ENCODE peak calls at places on chromosomes 12 and 14, in ten cellular contexts. E is GM06990, W is cardiac muscle cell, B is thoracic aorta, T is left lung, Z is Caco-2, V is heart left ventricle, X is psoas muscle, Q is heart right ventricle, S is pancreas. P is an unnamed sample.

GRCh38 chr12:68240079-68240478 is 13.3 kb downstream of the IL22 start:
- DNase-seq in W (peak; percentile 82), S (no peak), X (no peak), B (no peak), E (no peak), Q (no peak), T (no peak), Z (no peak), V (no peak), P (no peak)

GRCh38 chr12:94186461-94187237 is 38.3 kb downstream of the PLXNC1 start:
- DNase-seq in B (peak; percentile 4), W (peak; percentile 78), T (peak; percentile 69), Z (peak; percentile 20), V (no peak), Q (no peak), S (no peak), X (peak; percentile 74), E (no peak), P (no peak)

GRCh38 chr14:68774771-68775613 is 17.9 kb downstream of the ZFP36L1 start:
- DNase-seq in E (no peak), S (peak; percentile 12), V (no peak), X (peak; percentile 34), T (no peak), W (no peak), Z (no peak), Q (no peak), B (no peak), P (no peak)

GRCh38 chr12:117342682-117343081 is 18.7 kb downstream of the NOS1 start:
- DNase-seq in B (no peak), S (no peak), E (no peak), V (no peak), W (no peak), T (no peak), X (no peak), Z (no peak), Q (no peak), P (no peak)

GRCh38 chr14:95157987-95158712 is 821 bp upstream of the DICER1 start:
- DNase-seq in Z (peak; percentile 33), E (no peak), T (no peak), X (peak; percentile 56), V (no peak), B (no peak), S (no peak), W (no peak), Q (no peak), P (no peak)

GRCh38 chr14:32635103-32635719 is 303.5 kb upstream of the NPAS3 start:
- DNase-seq in T (no peak), E (no peak), S (no peak), B (no peak), W (peak; percentile 64), Q (no peak), V (no peak), X (no peak), Z (no peak), P (no peak)

GRCh38 chr12:13173012-13173441 is 23.5 kb upstream of the EMP1 start:
- DNase-seq in Z (no peak), S (no peak), B (no peak), T (no peak), E (no peak), W (peak; percentile 68), Q (peak; percentile 35), X (no peak), V (no peak), P (no peak)

GRCh38 chr12:126362964-126363363 is 1297.7 kb downstream of the AACS start:
- DNase-seq in X (no peak), Z (no peak), Q (no peak), V (no peak), B (no peak), S (no peak), E (no peak), T (no peak), W (no peak), P (no peak)

GRCh38 chr12:42508913-42509312 is 80.6 kb downstream of the PRICKLE1 start:
- DNase-seq in E (no peak), T (no peak), V (no peak), Z (no peak), B (no peak), X (no peak), S (no peak), Q (no peak), W (no peak), P (no peak)

GRCh38 chr12:122886851-122887816 is 8.8 kb downstream of the VPS37B start:
- DNase-seq in S (no peak), Z (no peak), T (no peak), E (peak; percentile 73), B (no peak), Q (no peak), X (no peak), V (no peak), W (peak; percentile 35), P (no peak)

GRCh38 chr14:99156026-99156425 is 116.0 kb downstream of the BCL11B start:
- DNase-seq in T (no peak), Z (no peak), W (no peak), V (no peak), S (no peak), E (no peak), Q (no peak), X (no peak), B (no peak), P (no peak)

GRCh38 chr14:54881235-54881760 is 21.3 kb downstream of the GCH1 start:
- DNase-seq in W (peak; percentile 82), S (no peak), Z (no peak), V (no peak), Q (no peak), B (no peak), E (peak; percentile 67), X (no peak), T (no peak), P (no peak)

GRCh38 chr12:106144847-106145246 is 6.1 kb upstream of the NUAK1 start:
- DNase-seq in S (no peak), Q (no peak), E (no peak), X (no peak), V (no peak), T (no peak), W (no peak), B (no peak), Z (no peak), P (no peak)

DNA sequence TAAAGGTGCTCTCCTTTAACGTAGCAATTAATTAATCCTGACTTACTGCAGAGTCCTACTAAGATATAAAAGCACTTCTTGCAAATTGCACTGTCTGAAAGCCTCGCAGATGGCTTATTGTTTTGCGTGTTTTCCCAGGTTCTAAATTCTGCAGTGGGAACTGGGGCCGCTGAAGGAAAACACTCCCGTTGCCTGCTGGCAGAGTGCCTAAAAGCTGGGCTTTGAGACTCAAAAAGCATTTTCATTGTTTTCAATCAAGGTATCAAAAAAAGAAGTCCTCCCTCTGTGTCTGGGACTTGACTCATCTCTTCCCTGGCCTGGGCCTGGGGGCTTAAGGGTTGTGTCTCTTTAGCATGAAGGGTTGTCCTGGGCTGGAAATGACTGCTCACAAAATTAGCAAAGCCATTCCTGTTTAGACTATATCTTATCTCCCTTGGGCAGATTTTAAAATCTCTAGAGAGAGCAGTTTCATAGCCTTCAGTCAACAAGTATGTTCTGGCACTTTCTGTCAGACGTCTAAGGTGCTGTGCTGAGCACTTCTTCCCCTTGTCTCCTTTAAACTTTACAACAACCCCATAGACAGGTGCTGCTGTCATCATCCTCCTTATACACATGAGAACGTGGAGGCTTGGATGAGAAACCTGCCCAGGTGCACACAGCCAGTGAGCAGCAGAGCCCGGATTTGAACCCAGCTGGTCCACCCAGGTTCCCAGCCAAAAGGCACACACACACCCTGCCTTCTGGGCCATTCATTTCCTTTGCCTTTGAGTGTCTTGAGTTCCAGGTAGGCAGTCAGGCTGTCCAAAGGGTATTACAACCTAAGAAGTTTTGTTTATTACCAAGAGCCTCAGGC is 31.1 kb downstream of the ELK3 start:
- DNase-seq in Q (peak; percentile 81), B (no peak), S (no peak), W (peak; percentile 67), Z (no peak), T (no peak), E (no peak), X (no peak), V (peak; percentile 75), P (no peak)
- H3K36me3 ChIP-seq in Q (no peaks in the 10 kb centered on the region), B (no peaks in the 10 kb centered on the region), S (no peaks in the 10 kb centered on the region), W (no peaks in the 10 kb centered on the region), Z (no peaks in the 10 kb centered on the region), T (no peaks in the 10 kb centered on the region), E (peaks cover 6% of the 10 kb centered on the region), X (no peaks in the 10 kb centered on the region), V (no peaks in the 10 kb centered on the region), P (peaks cover 4% of the 10 kb centered on the region)

GRCh38 chr14:21070610-21071224 is 613 bp downstream of the ARHGEF40 start:
- DNase-seq in W (peak; percentile 60), S (peak; percentile 67), T (peak; percentile 82), X (peak; percentile 66), Z (peak; percentile 52), V (peak; percentile 61), E (no peak), B (no peak), Q (peak; percentile 66), P (no peak)
- TF ChIP-seq CTCF in W (no peak), S (no peak), T (no peak), X (no peak), Z (peak; percentile 30), V (peak; percentile 12), E (no peak), B (no peak), Q (no peak), P (no peak)

DNA sequence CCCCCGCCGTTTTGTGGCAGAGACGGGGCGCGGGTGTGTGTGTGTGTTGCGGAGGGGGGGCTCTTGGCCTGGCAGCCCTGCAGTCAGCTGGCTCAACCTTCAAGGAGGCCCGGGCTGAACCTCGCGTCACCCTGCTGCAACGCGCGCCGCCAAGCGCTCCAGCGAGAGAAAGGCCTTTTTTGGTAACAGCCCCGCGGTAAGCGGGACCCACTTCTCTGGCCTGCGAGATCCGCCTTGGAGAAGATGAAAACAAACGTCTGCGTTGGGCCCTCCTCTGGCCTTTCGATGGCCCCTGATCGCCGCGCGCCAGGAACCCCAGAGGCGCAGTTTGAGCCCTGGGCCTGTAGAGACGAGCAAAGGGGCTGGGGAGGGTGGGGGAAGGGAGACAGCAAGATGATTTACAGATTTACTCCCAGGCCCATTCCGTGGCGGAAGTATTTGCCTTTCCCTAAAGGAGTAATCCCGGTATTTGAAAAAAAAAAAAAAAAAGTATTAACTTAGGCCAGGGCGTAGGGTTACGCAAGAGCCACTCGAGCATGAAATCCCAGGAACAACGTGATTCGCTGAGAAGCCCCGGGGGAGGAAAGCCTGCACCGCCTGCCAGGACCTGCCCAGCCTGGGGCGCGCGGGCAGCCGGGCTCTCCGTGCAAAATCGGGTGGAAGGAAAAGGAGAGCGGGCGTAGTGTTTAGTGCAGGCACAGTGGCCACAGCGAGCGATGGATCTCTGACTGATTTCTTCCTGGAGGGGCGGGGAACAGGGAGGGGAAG is 4.5 kb upstream of the IRF2BPL start:
- DNase-seq in S (peak; percentile 93), T (peak; percentile 92), Z (peak; percentile 93), E (peak; percentile 78), Q (peak; percentile 93), W (peak; percentile 99), V (peak; percentile 92), B (peak; percentile 81), X (peak; percentile 96), P (peak; percentile 79)
- H3K4me3 ChIP-seq in S (peak overlapping the region; percentile 44), T (peak overlapping the region; percentile 37), Z (peak overlapping the region; percentile 61), E (peak overlapping the region; percentile 62), Q (peak overlapping the region; percentile 53), W (peak overlapping the region; percentile 19), V (peak overlapping the region; percentile 60), B (peak overlapping the region; percentile 77), X (peak overlapping the region; percentile 65), P (peak overlapping the region; percentile 40)

GRCh38 chr12:366820-367219 is 22.3 kb downstream of the KDM5A start:
- DNase-seq in Q (no peak), X (no peak), S (no peak), Z (no peak), V (no peak), E (no peak), W (no peak), T (no peak), B (no peak), P (no peak)
- H3K36me3 ChIP-seq in Q (peaks cover 55% of the 10 kb centered on the region), X (peaks cover 91% of the 10 kb centered on the region), S (no peaks in the 10 kb centered on the region), Z (peaks cover 10% of the 10 kb centered on the region), V (peaks cover 65% of the 10 kb centered on the region), E (peaks cover 12% of the 10 kb centered on the region), W (peaks cover 53% of the 10 kb centered on the region), T (peaks cover 5% of the 10 kb centered on the region), B (peaks cover 54% of the 10 kb centered on the region), P (peaks cover 19% of the 10 kb centered on the region)